ENCODE peak calls at places on chromosomes 5 and 9, in five cellular contexts. D, K, V, U and Q are unnamed samples.

GRCh38 chr9:23005061-23005690 is 558.6 kb downstream of the DMRTA1 start:
- DNase-seq in D (no peak), K (no peak), V (no peak), U (no peak), Q (no peak)

GRCh38 chr5:116626272-116626723 is 51.7 kb upstream of the SEMA6A start:
- DNase-seq in D (no peak), K (peak), V (peak), U (peak), Q (peak)

GRCh38 chr5:1883120-1883924 is 597 bp upstream of the IRX4 start:
- DNase-seq in D (peak), K (no peak), V (no peak), U (no peak), Q (no peak)

GRCh38 chr5:122295138-122295537 is 16.9 kb upstream of the SNCAIP start:
- DNase-seq in D (no peak), K (no peak), V (no peak), U (no peak), Q (no peak)

GRCh38 chr5:96177303-96177869 is 215.7 kb upstream of the ELL2 start:
- DNase-seq in D (no peak), K (no peak), V (peak), U (no peak), Q (no peak)

GRCh38 chr5:180328296-180329137 is 24.6 kb downstream of the GFPT2 start:
- DNase-seq in D (peak), K (peak), V (peak), U (no peak), Q (peak)

GRCh38 chr5:180652771-180653170 is 3.4 kb upstream of the FLT4 start:
- DNase-seq in D (no peak), K (no peak), V (no peak), U (no peak), Q (no peak)

GRCh38 chr9:72315089-72315509 is 49.9 kb downstream of the ZFAND5 start:
- DNase-seq in D (no peak), K (peak), V (no peak), U (no peak), Q (peak)

GRCh38 chr5:180492226-180492903 is 1.8 kb upstream of the CNOT6 start:
- DNase-seq in D (no peak), K (no peak), V (no peak), U (no peak), Q (no peak)

GRCh38 chr9:37239224-37239859 is 119.0 kb downstream of the ZCCHC7 start:
- DNase-seq in D (no peak), K (no peak), V (no peak), U (no peak), Q (no peak)

GRCh38 chr5:94928891-94929290 is 310.4 kb downstream of the SLF1 start:
- DNase-seq in D (no peak), K (no peak), V (no peak), U (no peak), Q (no peak)

GRCh38 chr5:170809551-170809950 is 26.0 kb downstream of the GABRP start:
- DNase-seq in D (no peak), K (no peak), V (peak), U (no peak), Q (no peak)
- TF ChIP-seq CTCF in D (no peak), K (no peak), V (peak), U (peak), Q (no peak)

GRCh38 chr9:101458955-101459631 is 23.5 kb upstream of the ALDOB start:
- DNase-seq in D (peak), K (peak), V (peak), U (no peak), Q (peak)
- TF ChIP-seq CTCF in D (peak), K (peak), V (peak), U (peak), Q (peak)

GRCh38 chr5:137923856-137924255 is 34.6 kb downstream of the PKD2L2 start:
- DNase-seq in D (no peak), K (no peak), V (no peak), U (no peak), Q (no peak)
- TF ChIP-seq CTCF in D (no peak), K (no peak), V (no peak), U (no peak), Q (no peak)

GRCh38 chr9:110426052-110426709 is 88.5 kb upstream of the TXNDC8 start:
- DNase-seq in D (no peak), K (no peak), V (peak), U (no peak), Q (no peak)
- TF ChIP-seq CTCF in D (no peak), K (peak), V (peak), U (peak), Q (no peak)